ENCODE peak calls at places on chromosomes 12 and 14, in ten cellular contexts. One of them, this sample, is unnamed.

GRCh38 chr12:66804555-66804954 is 125.7 kb upstream of the GRIP1 start:
- DNase-seq in fibroblast of pulmonary artery: no peak
- DNase-seq in brain microvascular endothelial cell: no peak
- DNase-seq in kidney epithelial cell: no peak
- DNase-seq in endothelial cell: no peak
- DNase-seq in GM20000: no peak
- DNase-seq in prostate gland: no peak
- DNase-seq in transverse colon: no peak
- DNase-seq in foreskin keratinocyte: no peak
- DNase-seq in HFFc6: no peak
- DNase-seq in this sample: no peak

GRCh38 chr12:117140397-117141096 is 41.3 kb upstream of the TESC start:
- DNase-seq in fibroblast of pulmonary artery: no peak
- DNase-seq in brain microvascular endothelial cell: no peak
- DNase-seq in kidney epithelial cell: no peak
- DNase-seq in endothelial cell: no peak
- DNase-seq in GM20000: no peak
- DNase-seq in prostate gland: peak
- DNase-seq in transverse colon: peak
- DNase-seq in foreskin keratinocyte: no peak
- DNase-seq in HFFc6: no peak
- DNase-seq in this sample: no peak

GRCh38 chr14:64879635-64880381 is at the start of gene SPTB:
- DNase-seq in fibroblast of pulmonary artery: no peak
- DNase-seq in brain microvascular endothelial cell: no peak
- DNase-seq in kidney epithelial cell: no peak
- DNase-seq in endothelial cell: peak
- DNase-seq in GM20000: peak
- DNase-seq in prostate gland: peak
- DNase-seq in transverse colon: peak
- DNase-seq in foreskin keratinocyte: no peak
- DNase-seq in HFFc6: no peak
- DNase-seq in this sample: no peak

GRCh38 chr14:99268776-99269510 is 3.1 kb downstream of the BCL11B start:
- DNase-seq in fibroblast of pulmonary artery: no peak
- DNase-seq in brain microvascular endothelial cell: no peak
- DNase-seq in kidney epithelial cell: no peak
- DNase-seq in endothelial cell: no peak
- DNase-seq in GM20000: no peak
- DNase-seq in prostate gland: no peak
- DNase-seq in transverse colon: no peak
- DNase-seq in foreskin keratinocyte: no peak
- DNase-seq in HFFc6: no peak
- DNase-seq in this sample: no peak

GRCh38 chr12:105960319-105961076 is 178.3 kb downstream of the NUAK1 start:
- DNase-seq in fibroblast of pulmonary artery: no peak
- DNase-seq in brain microvascular endothelial cell: no peak
- DNase-seq in kidney epithelial cell: peak
- DNase-seq in endothelial cell: no peak
- DNase-seq in GM20000: no peak
- DNase-seq in prostate gland: peak
- DNase-seq in transverse colon: no peak
- DNase-seq in foreskin keratinocyte: no peak
- DNase-seq in HFFc6: no peak
- DNase-seq in this sample: peak

GRCh38 chr12:121465921-121466799 is 66.2 kb downstream of the RNF34 start:
- DNase-seq in fibroblast of pulmonary artery: peak
- DNase-seq in brain microvascular endothelial cell: no peak
- DNase-seq in kidney epithelial cell: no peak
- DNase-seq in endothelial cell: peak
- DNase-seq in GM20000: peak
- DNase-seq in prostate gland: no peak
- DNase-seq in transverse colon: peak
- DNase-seq in foreskin keratinocyte: no peak
- DNase-seq in HFFc6: no peak
- DNase-seq in this sample: no peak

GRCh38 chr14:94132285-94132887 is 3.0 kb upstream of the IFI27L2 start:
- DNase-seq in fibroblast of pulmonary artery: peak
- DNase-seq in brain microvascular endothelial cell: peak
- DNase-seq in kidney epithelial cell: no peak
- DNase-seq in endothelial cell: peak
- DNase-seq in GM20000: peak
- DNase-seq in prostate gland: peak
- DNase-seq in transverse colon: peak
- DNase-seq in foreskin keratinocyte: peak
- DNase-seq in HFFc6: peak
- DNase-seq in this sample: peak

GRCh38 chr12:111406474-111407370 is 999 bp downstream of the SH2B3 start:
- DNase-seq in fibroblast of pulmonary artery: no peak
- DNase-seq in brain microvascular endothelial cell: no peak
- DNase-seq in kidney epithelial cell: no peak
- DNase-seq in endothelial cell: no peak
- DNase-seq in GM20000: peak
- DNase-seq in prostate gland: no peak
- DNase-seq in transverse colon: no peak
- DNase-seq in foreskin keratinocyte: no peak
- DNase-seq in HFFc6: no peak
- DNase-seq in this sample: no peak

GRCh38 chr12:12010277-12011031 is 60.3 kb upstream of the BCL2L14 start:
- DNase-seq in fibroblast of pulmonary artery: peak
- DNase-seq in brain microvascular endothelial cell: peak
- DNase-seq in kidney epithelial cell: peak
- DNase-seq in endothelial cell: no peak
- DNase-seq in GM20000: peak
- DNase-seq in prostate gland: peak
- DNase-seq in transverse colon: peak
- DNase-seq in foreskin keratinocyte: no peak
- DNase-seq in HFFc6: peak
- DNase-seq in this sample: peak

GRCh38 chr14:40269436-40269835 is 837.2 kb upstream of the FBXO33 start:
- DNase-seq in fibroblast of pulmonary artery: no peak
- DNase-seq in brain microvascular endothelial cell: no peak
- DNase-seq in kidney epithelial cell: no peak
- DNase-seq in endothelial cell: no peak
- DNase-seq in GM20000: no peak
- DNase-seq in prostate gland: no peak
- DNase-seq in transverse colon: no peak
- DNase-seq in foreskin keratinocyte: no peak
- DNase-seq in HFFc6: no peak
- DNase-seq in this sample: no peak

GRCh38 chr12:48164456-48164855 is 7.1 kb upstream of the ASB8 start:
- DNase-seq in fibroblast of pulmonary artery: no peak
- DNase-seq in brain microvascular endothelial cell: no peak
- DNase-seq in kidney epithelial cell: no peak
- DNase-seq in endothelial cell: no peak
- DNase-seq in GM20000: no peak
- DNase-seq in prostate gland: no peak
- DNase-seq in transverse colon: no peak
- DNase-seq in foreskin keratinocyte: no peak
- DNase-seq in HFFc6: no peak
- DNase-seq in this sample: no peak

GRCh38 chr14:67650694-67651093 is 23.7 kb downstream of the VTI1B start:
- DNase-seq in fibroblast of pulmonary artery: peak
- DNase-seq in brain microvascular endothelial cell: peak
- DNase-seq in kidney epithelial cell: no peak
- DNase-seq in endothelial cell: no peak
- DNase-seq in GM20000: no peak
- DNase-seq in prostate gland: no peak
- DNase-seq in transverse colon: no peak
- DNase-seq in foreskin keratinocyte: peak
- DNase-seq in HFFc6: peak
- DNase-seq in this sample: peak

GRCh38 chr14:52253503-52253902 is 14.0 kb upstream of the PTGDR start:
- DNase-seq in fibroblast of pulmonary artery: no peak
- DNase-seq in brain microvascular endothelial cell: no peak
- DNase-seq in kidney epithelial cell: no peak
- DNase-seq in endothelial cell: no peak
- DNase-seq in GM20000: no peak
- DNase-seq in prostate gland: no peak
- DNase-seq in transverse colon: no peak
- DNase-seq in foreskin keratinocyte: no peak
- DNase-seq in HFFc6: no peak
- DNase-seq in this sample: peak

GRCh38 chr12:122190842-122191668 is 8.1 kb downstream of the LRRC43 start:
- DNase-seq in fibroblast of pulmonary artery: peak
- DNase-seq in brain microvascular endothelial cell: peak
- DNase-seq in kidney epithelial cell: no peak
- DNase-seq in endothelial cell: peak
- DNase-seq in GM20000: peak
- DNase-seq in prostate gland: peak
- DNase-seq in transverse colon: peak
- DNase-seq in foreskin keratinocyte: no peak
- DNase-seq in HFFc6: peak
- DNase-seq in this sample: peak

GRCh38 chr12:67766370-67766769 is 117.8 kb downstream of the DYRK2 start:
- DNase-seq in fibroblast of pulmonary artery: peak
- DNase-seq in brain microvascular endothelial cell: peak
- DNase-seq in kidney epithelial cell: peak
- DNase-seq in endothelial cell: no peak
- DNase-seq in GM20000: no peak
- DNase-seq in prostate gland: no peak
- DNase-seq in transverse colon: no peak
- DNase-seq in foreskin keratinocyte: peak
- DNase-seq in HFFc6: peak
- DNase-seq in this sample: peak

GRCh38 chr12:5022465-5023061 is 21.1 kb upstream of the KCNA5 start:
- DNase-seq in fibroblast of pulmonary artery: peak
- DNase-seq in brain microvascular endothelial cell: no peak
- DNase-seq in kidney epithelial cell: no peak
- DNase-seq in endothelial cell: peak
- DNase-seq in GM20000: peak
- DNase-seq in prostate gland: peak
- DNase-seq in transverse colon: peak
- DNase-seq in foreskin keratinocyte: peak
- DNase-seq in HFFc6: no peak
- DNase-seq in this sample: peak

GRCh38 chr12:13167226-13167625 is 29.3 kb upstream of the EMP1 start:
- DNase-seq in fibroblast of pulmonary artery: no peak
- DNase-seq in brain microvascular endothelial cell: no peak
- DNase-seq in kidney epithelial cell: peak
- DNase-seq in endothelial cell: no peak
- DNase-seq in GM20000: no peak
- DNase-seq in prostate gland: no peak
- DNase-seq in transverse colon: no peak
- DNase-seq in foreskin keratinocyte: peak
- DNase-seq in HFFc6: peak
- DNase-seq in this sample: no peak

GRCh38 chr12:93183940-93184663 is 193.6 kb upstream of the NUDT4 start:
- DNase-seq in fibroblast of pulmonary artery: peak
- DNase-seq in brain microvascular endothelial cell: no peak
- DNase-seq in kidney epithelial cell: no peak
- DNase-seq in endothelial cell: no peak
- DNase-seq in GM20000: peak
- DNase-seq in prostate gland: no peak
- DNase-seq in transverse colon: no peak
- DNase-seq in foreskin keratinocyte: no peak
- DNase-seq in HFFc6: no peak
- DNase-seq in this sample: peak

GRCh38 chr14:74411671-74412070 is 14.3 kb downstream of the SYNDIG1L start:
- DNase-seq in fibroblast of pulmonary artery: no peak
- DNase-seq in brain microvascular endothelial cell: no peak
- DNase-seq in kidney epithelial cell: no peak
- DNase-seq in endothelial cell: no peak
- DNase-seq in GM20000: no peak
- DNase-seq in prostate gland: no peak
- DNase-seq in transverse colon: no peak
- DNase-seq in foreskin keratinocyte: no peak
- DNase-seq in HFFc6: no peak
- DNase-seq in this sample: no peak

GRCh38 chr14:70422538-70422937 is 5.6 kb upstream of the SYNJ2BP start:
- DNase-seq in fibroblast of pulmonary artery: no peak
- DNase-seq in brain microvascular endothelial cell: no peak
- DNase-seq in kidney epithelial cell: no peak
- DNase-seq in endothelial cell: no peak
- DNase-seq in GM20000: no peak
- DNase-seq in prostate gland: no peak
- DNase-seq in transverse colon: no peak
- DNase-seq in foreskin keratinocyte: no peak
- DNase-seq in HFFc6: no peak
- DNase-seq in this sample: no peak
- TF ChIP-seq CTCF in fibroblast of pulmonary artery: no peak
- TF ChIP-seq CTCF in brain microvascular endothelial cell: no peak
- TF ChIP-seq CTCF in kidney epithelial cell: no peak
- TF ChIP-seq CTCF in endothelial cell: no peak
- TF ChIP-seq CTCF in GM20000: no peak
- TF ChIP-seq CTCF in prostate gland: no peak
- TF ChIP-seq CTCF in transverse colon: no peak
- TF ChIP-seq CTCF in foreskin keratinocyte: no peak
- TF ChIP-seq CTCF in HFFc6: no peak
- TF ChIP-seq CTCF in this sample: no peak

GRCh38 chr12:90333384-90333783 is 621.6 kb downstream of the CCER1 start:
- DNase-seq in fibroblast of pulmonary artery: no peak
- DNase-seq in brain microvascular endothelial cell: no peak
- DNase-seq in kidney epithelial cell: no peak
- DNase-seq in endothelial cell: no peak
- DNase-seq in GM20000: no peak
- DNase-seq in prostate gland: no peak
- DNase-seq in transverse colon: no peak
- DNase-seq in foreskin keratinocyte: no peak
- DNase-seq in HFFc6: no peak
- DNase-seq in this sample: no peak
- TF ChIP-seq CTCF in fibroblast of pulmonary artery: no peak
- TF ChIP-seq CTCF in brain microvascular endothelial cell: no peak
- TF ChIP-seq CTCF in kidney epithelial cell: no peak
- TF ChIP-seq CTCF in endothelial cell: no peak
- TF ChIP-seq CTCF in GM20000: no peak
- TF ChIP-seq CTCF in prostate gland: no peak
- TF ChIP-seq CTCF in transverse colon: no peak
- TF ChIP-seq CTCF in foreskin keratinocyte: no peak
- TF ChIP-seq CTCF in HFFc6: no peak
- TF ChIP-seq CTCF in this sample: no peak

GRCh38 chr14:103522028-103522581 is 525 bp downstream of the CKB start:
- DNase-seq in fibroblast of pulmonary artery: no peak
- DNase-seq in brain microvascular endothelial cell: no peak
- DNase-seq in kidney epithelial cell: no peak
- DNase-seq in endothelial cell: no peak
- DNase-seq in GM20000: peak
- DNase-seq in prostate gland: no peak
- DNase-seq in transverse colon: no peak
- DNase-seq in foreskin keratinocyte: no peak
- DNase-seq in HFFc6: no peak
- DNase-seq in this sample: no peak
- TF ChIP-seq CTCF in fibroblast of pulmonary artery: no peak
- TF ChIP-seq CTCF in brain microvascular endothelial cell: no peak
- TF ChIP-seq CTCF in kidney epithelial cell: no peak
- TF ChIP-seq CTCF in endothelial cell: no peak
- TF ChIP-seq CTCF in GM20000: no peak
- TF ChIP-seq CTCF in prostate gland: no peak
- TF ChIP-seq CTCF in transverse colon: no peak
- TF ChIP-seq CTCF in foreskin keratinocyte: no peak
- TF ChIP-seq CTCF in HFFc6: no peak
- TF ChIP-seq CTCF in this sample: no peak

DNA sequence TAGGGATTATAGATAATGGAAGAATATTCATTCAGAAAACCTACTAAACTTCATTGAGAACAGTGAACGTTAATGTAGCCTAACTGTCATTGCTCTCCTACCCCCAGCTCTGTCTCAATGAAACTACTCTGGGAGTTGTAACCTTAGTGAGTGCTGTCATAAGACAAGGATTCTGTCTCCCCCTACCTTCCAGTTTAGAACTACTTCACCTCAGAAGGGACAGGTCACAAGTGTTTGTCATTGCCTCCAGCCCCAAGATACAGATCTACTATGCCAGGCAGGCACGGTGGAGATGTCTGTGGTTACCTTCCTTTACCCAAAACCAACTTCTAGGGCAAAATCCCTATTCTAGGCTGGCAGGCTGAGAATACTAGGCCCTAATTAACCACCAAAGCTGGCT is 833.1 kb upstream of the SEL1L start:
- DNase-seq in fibroblast of pulmonary artery: no peak
- DNase-seq in brain microvascular endothelial cell: no peak
- DNase-seq in kidney epithelial cell: no peak
- DNase-seq in endothelial cell: no peak
- DNase-seq in GM20000: no peak
- DNase-seq in prostate gland: no peak
- DNase-seq in transverse colon: no peak
- DNase-seq in foreskin keratinocyte: no peak
- DNase-seq in HFFc6: no peak
- DNase-seq in this sample: no peak
- TF ChIP-seq CTCF in fibroblast of pulmonary artery: no peak
- TF ChIP-seq CTCF in brain microvascular endothelial cell: no peak
- TF ChIP-seq CTCF in kidney epithelial cell: no peak
- TF ChIP-seq CTCF in endothelial cell: no peak
- TF ChIP-seq CTCF in GM20000: no peak
- TF ChIP-seq CTCF in prostate gland: no peak
- TF ChIP-seq CTCF in transverse colon: no peak
- TF ChIP-seq CTCF in foreskin keratinocyte: peak
- TF ChIP-seq CTCF in HFFc6: no peak
- TF ChIP-seq CTCF in this sample: no peak